ENCODE peak calls at places on chromosomes 4 and X, in nine cellular contexts. O is G401; K is neural crest cell; J is mesenchymal stem cell; C is substantia nigra; Q is activated effector memory CD4-positive, alpha-beta T cell treated with Interleukin-2 at 50 U/mL for 16 hours; V is trophoblast cell; F is ACHN; Y is endothelial cell. R is an unnamed sample.
A peak's percentile ranks its signal among the peaks of the same experiment; 100 is the strongest.

GRCh38 chrX:30957753-30958152 is 68.7 kb upstream of the TAB3 start:
- DNase-seq in O (no peak), K (no peak), J (peak; percentile 46), C (no peak), Q (no peak), V (peak; percentile 54), F (peak; percentile 79), Y (no peak), R (no peak)

GRCh38 chr4:152605641-152606304 is 69.9 kb upstream of the FBXW7 start:
- DNase-seq in O (no peak), K (no peak), J (peak; percentile 90), C (no peak), Q (no peak), V (peak; percentile 15), F (no peak), Y (no peak), R (no peak)

GRCh38 chrX:12308420-12308819 is 170.1 kb downstream of the FRMPD4 start:
- DNase-seq in O (peak; percentile 28), K (no peak), J (no peak), C (no peak), Q (no peak), V (no peak), F (no peak), Y (no peak), R (no peak)

GRCh38 chr4:87213425-87213824 is 7.0 kb downstream of the KLHL8 start:
- DNase-seq in O (no peak), K (no peak), J (peak; percentile 33), C (no peak), Q (no peak), V (no peak), F (no peak), Y (no peak), R (no peak)

GRCh38 chr4:149521611-149522010 is 294.0 kb downstream of the IQCM start:
- DNase-seq in O (no peak), K (no peak), J (no peak), C (no peak), Q (no peak), V (no peak), F (no peak), Y (no peak), R (no peak)

GRCh38 chr4:139633661-139634060 is 32.0 kb upstream of the MGST2 start:
- DNase-seq in O (peak; percentile 73), K (no peak), J (peak; percentile 24), C (no peak), Q (no peak), V (peak; percentile 37), F (peak; percentile 56), Y (peak; percentile 34), R (peak; percentile 37)

GRCh38 chr4:186424745-186425144 is 130.6 kb downstream of the MTNR1A start:
- DNase-seq in O (no peak), K (no peak), J (no peak), C (no peak), Q (no peak), V (no peak), F (no peak), Y (no peak), R (no peak)

GRCh38 chr4:161704040-161704439 is 459.8 kb downstream of the FSTL5 start:
- DNase-seq in O (no peak), K (no peak), J (no peak), C (no peak), Q (no peak), V (no peak), F (no peak), Y (no peak), R (no peak)

GRCh38 chr4:118968813-118969212 is 80.2 kb downstream of the SYNPO2 start:
- DNase-seq in O (no peak), K (no peak), J (peak; percentile 40), C (no peak), Q (no peak), V (no peak), F (no peak), Y (no peak), R (no peak)

GRCh38 chr4:24104173-24104572 is 214.3 kb upstream of the PPARGC1A start:
- DNase-seq in O (no peak), K (no peak), J (peak; percentile 66), C (no peak), Q (no peak), V (peak; percentile 30), F (no peak), Y (no peak), R (no peak)

GRCh38 chr4:145808021-145808650 is 128.2 kb downstream of the C4orf51 start:
- DNase-seq in O (no peak), K (no peak), J (peak; percentile 96), C (no peak), Q (no peak), V (peak; percentile 94), F (peak; percentile 86), Y (peak; percentile 7), R (no peak)

GRCh38 chr4:5220028-5220427 is 168.7 kb downstream of the STK32B start:
- DNase-seq in O (no peak), K (peak; percentile 7), J (peak; percentile 24), C (no peak), Q (no peak), V (peak; percentile 3), F (peak; percentile 21), Y (no peak), R (no peak)

GRCh38 chrX:41180194-41180902 is 95.1 kb downstream of the USP9X start:
- DNase-seq in O (peak; percentile 67), K (peak; percentile 18), J (peak; percentile 69), C (peak; percentile 5), Q (peak; percentile 5), V (peak; percentile 77), F (peak; percentile 52), Y (peak; percentile 28), R (peak; percentile 27)

GRCh38 chr4:61783050-61783449 is 582.9 kb downstream of the ADGRL3 start:
- DNase-seq in O (no peak), K (no peak), J (no peak), C (no peak), Q (no peak), V (no peak), F (no peak), Y (no peak), R (no peak)

GRCh38 chrX:139559383-139560042 is 29.0 kb downstream of the F9 start:
- DNase-seq in O (peak; percentile 14), K (peak; percentile 48), J (peak; percentile 7), C (no peak), Q (no peak), V (peak; percentile 64), F (peak; percentile 52), Y (peak; percentile 41), R (peak; percentile 3)

GRCh38 chr4:156593464-156593863 is 378.1 kb downstream of the PDGFC start:
- DNase-seq in O (no peak), K (no peak), J (no peak), C (no peak), Q (no peak), V (no peak), F (no peak), Y (no peak), R (no peak)

GRCh38 chr4:74638689-74639088 is 155.6 kb downstream of the BTC start:
- DNase-seq in O (no peak), K (no peak), J (no peak), C (no peak), Q (no peak), V (peak; percentile 70), F (no peak), Y (no peak), R (no peak)

GRCh38 chr4:140932646-140933045 is 176.5 kb upstream of the TBC1D9 start:
- DNase-seq in O (no peak), K (no peak), J (no peak), C (no peak), Q (no peak), V (no peak), F (no peak), Y (no peak), R (no peak)

GRCh38 chrX:1224954-1225353 is 12.5 kb upstream of the CRLF2 start:
- DNase-seq in O (no peak), K (no peak), J (no peak), C (no peak), Q (no peak), V (no peak), F (no peak), Y (no peak), R (no peak)

GRCh38 chr4:25020240-25020639 is 10.5 kb downstream of the LGI2 start:
- DNase-seq in O (no peak), K (no peak), J (peak; percentile 12), C (no peak), Q (no peak), V (peak; percentile 95), F (peak; percentile 8), Y (no peak), R (no peak)

GRCh38 chrX:65961714-65962113 is 78.2 kb downstream of the VSIG4 start:
- DNase-seq in O (no peak), K (no peak), J (no peak), C (no peak), Q (no peak), V (no peak), F (no peak), Y (no peak), R (no peak)

GRCh38 chrX:71217298-71217697 is 5.7 kb upstream of the GJB1 start:
- DNase-seq in O (no peak), K (no peak), J (no peak), C (no peak), Q (no peak), V (no peak), F (no peak), Y (no peak), R (no peak)

GRCh38 chrX:111581086-111581485 is 69.6 kb downstream of the SERTM2 start:
- DNase-seq in O (no peak), K (no peak), J (peak; percentile 31), C (no peak), Q (no peak), V (no peak), F (no peak), Y (no peak), R (no peak)

GRCh38 chr4:173046818-173047217 is 121.8 kb upstream of the GALNT7 start:
- DNase-seq in O (peak; percentile 56), K (no peak), J (peak; percentile 11), C (no peak), Q (no peak), V (peak; percentile 3), F (peak; percentile 76), Y (no peak), R (no peak)

GRCh38 chr4:172830295-172830764 is 338.3 kb upstream of the GALNT7 start:
- DNase-seq in O (peak; percentile 20), K (no peak), J (peak; percentile 16), C (no peak), Q (no peak), V (peak; percentile 77), F (peak; percentile 31), Y (no peak), R (peak; percentile 3)

GRCh38 chr4:40134206-40134917 is 62.5 kb upstream of the RHOH start:
- DNase-seq in O (no peak), K (no peak), J (no peak), C (no peak), Q (no peak), V (no peak), F (no peak), Y (no peak), R (no peak)

GRCh38 chrX:109360301-109360700 is 121.6 kb downstream of the GUCY2F start:
- DNase-seq in O (no peak), K (no peak), J (no peak), C (no peak), Q (no peak), V (peak; percentile 61), F (no peak), Y (no peak), R (no peak)

GRCh38 chr4:5191831-5192230 is 140.6 kb downstream of the STK32B start:
- DNase-seq in O (no peak), K (no peak), J (no peak), C (no peak), Q (no peak), V (no peak), F (no peak), Y (no peak), R (no peak)

GRCh38 chrX:9510366-9510765 is 45.5 kb downstream of the TBL1X start:
- DNase-seq in O (no peak), K (no peak), J (no peak), C (no peak), Q (no peak), V (no peak), F (no peak), Y (no peak), R (no peak)

GRCh38 chr4:95428216-95429085 is 120.3 kb downstream of the UNC5C start:
- DNase-seq in O (no peak), K (no peak), J (peak; percentile 73), C (no peak), Q (no peak), V (no peak), F (no peak), Y (no peak), R (no peak)

GRCh38 chr4:184824776-184825393 is 883 bp downstream of the ACSL1 start:
- DNase-seq in O (peak; percentile 39), K (peak; percentile 8), J (peak; percentile 12), C (no peak), Q (no peak), V (peak; percentile 45), F (no peak), Y (no peak), R (no peak)